ENCODE peak calls at places on chromosomes 7 and 10, in eight cellular contexts. V is aorta, T is OCI-LY7, U is heart left ventricle, H is caudate nucleus, I is esophagus muscularis mucosa, B is Peyer's patch, K is mammary epithelial cell. N is an unnamed sample.

GRCh38 chr10:71581376-71581775 is 138.2 kb downstream of the C10orf105 start:
- DNase-seq in V (no peak), T (no peak), U (no peak), H (no peak), I (no peak), B (no peak), K (no peak), N (no peak)

GRCh38 chr7:139748373-139748765 is 29.4 kb downstream of the HIPK2 start:
- DNase-seq in V (no peak), T (no peak), U (no peak), H (no peak), I (no peak), B (no peak), K (no peak), N (no peak)

GRCh38 chr7:49400891-49401550 is 372.4 kb upstream of the VWC2 start:
- DNase-seq in V (no peak), T (no peak), U (no peak), H (no peak), I (no peak), B (no peak), K (peak), N (no peak)

GRCh38 chr7:47757946-47758371 is 176.0 kb upstream of the TNS3 start:
- DNase-seq in V (peak), T (no peak), U (peak), H (no peak), I (no peak), B (peak), K (peak), N (no peak)

GRCh38 chr7:82506702-82507101 is 63.1 kb upstream of the CACNA2D1 start:
- DNase-seq in V (peak), T (no peak), U (peak), H (no peak), I (no peak), B (no peak), K (peak), N (peak)

GRCh38 chr10:70054902-70055301 is 2.3 kb downstream of the MACROH2A2 start:
- DNase-seq in V (no peak), T (no peak), U (no peak), H (no peak), I (no peak), B (no peak), K (no peak), N (no peak)

GRCh38 chr7:134818568-134819345 is 39.3 kb downstream of the CALD1 start:
- DNase-seq in V (no peak), T (no peak), U (no peak), H (no peak), I (no peak), B (no peak), K (no peak), N (no peak)

GRCh38 chr7:7812112-7812511 is 93.7 kb upstream of the RPA3 start:
- DNase-seq in V (no peak), T (no peak), U (no peak), H (no peak), I (no peak), B (no peak), K (no peak), N (no peak)

GRCh38 chr10:79446451-79447020 is 1.1 kb upstream of the ZCCHC24 start:
- DNase-seq in V (peak), T (no peak), U (peak), H (no peak), I (no peak), B (peak), K (no peak), N (no peak)

GRCh38 chr7:44978511-44979366 is at the start of gene MYO1G:
- DNase-seq in V (peak), T (peak), U (peak), H (no peak), I (no peak), B (peak), K (no peak), N (no peak)

GRCh38 chr10:23525406-23525805 is 86.5 kb downstream of the OTUD1 start:
- DNase-seq in V (no peak), T (peak), U (peak), H (no peak), I (no peak), B (peak), K (peak), N (no peak)

GRCh38 chr7:122136639-122137253 is 7.3 kb downstream of the AASS start:
- DNase-seq in V (no peak), T (no peak), U (no peak), H (no peak), I (no peak), B (no peak), K (peak), N (no peak)

GRCh38 chr7:6652446-6653011 is 15.4 kb downstream of the ZNF316 start:
- DNase-seq in V (peak), T (no peak), U (no peak), H (no peak), I (no peak), B (peak), K (no peak), N (no peak)

GRCh38 chr10:122567056-122567660 is 6.6 kb downstream of the DMBT1 start:
- DNase-seq in V (no peak), T (peak), U (no peak), H (no peak), I (no peak), B (peak), K (peak), N (no peak)

GRCh38 chr10:64537112-64537511 is 1015.9 kb downstream of the REEP3 start:
- DNase-seq in V (no peak), T (no peak), U (no peak), H (no peak), I (no peak), B (no peak), K (no peak), N (no peak)

GRCh38 chr10:22712959-22713852 is 1.2 kb downstream of the PIP4K2A start:
- DNase-seq in V (peak), T (peak), U (peak), H (no peak), I (no peak), B (peak), K (peak), N (no peak)

GRCh38 chr10:70132098-70133029 is at the start of gene AIFM2:
- DNase-seq in V (peak), T (no peak), U (peak), H (no peak), I (no peak), B (peak), K (peak), N (no peak)

GRCh38 chr7:112214887-112215286 is 8.4 kb downstream of the ZNF277 start:
- DNase-seq in V (no peak), T (no peak), U (no peak), H (no peak), I (no peak), B (no peak), K (no peak), N (no peak)

GRCh38 chr7:112212516-112213036 is 6.1 kb downstream of the ZNF277 start:
- DNase-seq in V (no peak), T (no peak), U (no peak), H (no peak), I (no peak), B (no peak), K (no peak), N (no peak)

GRCh38 chr7:112214268-112214667 is 7.8 kb downstream of the ZNF277 start:
- DNase-seq in V (no peak), T (no peak), U (no peak), H (no peak), I (no peak), B (no peak), K (no peak), N (no peak)

GRCh38 chr7:112213735-112214134 is 7.2 kb downstream of the ZNF277 start:
- DNase-seq in V (no peak), T (no peak), U (no peak), H (no peak), I (no peak), B (no peak), K (no peak), N (no peak)

DNA sequence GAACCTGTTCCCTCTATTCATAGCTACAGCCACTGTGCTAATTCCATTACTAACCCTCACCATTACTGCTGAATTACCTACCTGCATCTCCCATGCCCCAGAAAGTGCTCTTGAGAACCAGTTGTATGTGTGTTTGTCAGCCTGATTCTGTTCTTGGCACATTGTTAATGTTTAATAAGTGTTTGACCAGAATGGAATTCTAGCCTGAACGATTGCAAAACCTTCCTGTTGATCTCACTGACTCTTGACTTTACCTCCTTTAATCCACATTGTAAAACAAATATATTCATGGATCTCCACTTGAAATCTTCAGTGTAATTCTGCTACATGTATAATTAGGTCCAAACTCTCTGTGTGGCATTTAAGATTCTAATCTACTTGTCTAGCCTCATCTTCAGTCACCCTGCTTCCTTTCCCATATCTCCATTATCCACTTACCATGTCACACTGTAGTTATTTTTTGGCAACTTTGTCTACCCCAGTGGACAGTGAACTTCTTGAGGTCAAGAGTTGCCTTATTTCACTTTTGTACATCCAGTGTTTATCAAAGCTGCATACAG is 4.9 kb downstream of the ZNF277 start:
- DNase-seq in V (no peak), T (no peak), U (no peak), H (no peak), I (no peak), B (no peak), K (no peak), N (no peak)
- H3K27ac ChIP-seq in V (no peak), T (no peak), U (peak), H (no peak), I (no peak), B (no peak), K (no peak), N (no peak)

DNA sequence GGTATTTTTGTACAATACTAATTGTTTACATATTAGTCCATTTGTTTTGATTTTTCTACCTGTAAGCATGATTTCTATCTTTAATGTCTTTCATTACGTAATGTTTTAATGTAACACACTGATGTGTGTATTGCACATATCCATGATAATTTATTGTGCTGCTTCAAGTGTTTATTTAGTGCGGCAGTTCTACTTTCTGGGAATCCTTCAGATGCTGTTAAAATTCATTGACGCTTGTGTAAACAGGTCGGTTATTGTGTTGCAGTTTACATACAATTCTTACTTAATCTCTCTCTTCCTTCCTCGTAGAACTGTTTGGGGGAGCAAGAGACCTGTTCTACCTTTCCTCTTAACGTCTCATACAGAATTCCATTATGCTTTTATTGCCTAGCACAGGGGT is 6.9 kb downstream of the TMEM60 start:
- DNase-seq in V (no peak), T (no peak), U (no peak), H (no peak), I (no peak), B (no peak), K (no peak), N (no peak)
- H3K27ac ChIP-seq in V (no peak), T (no peak), U (no peak), H (no peak), I (no peak), B (no peak), K (no peak), N (peak)

DNA sequence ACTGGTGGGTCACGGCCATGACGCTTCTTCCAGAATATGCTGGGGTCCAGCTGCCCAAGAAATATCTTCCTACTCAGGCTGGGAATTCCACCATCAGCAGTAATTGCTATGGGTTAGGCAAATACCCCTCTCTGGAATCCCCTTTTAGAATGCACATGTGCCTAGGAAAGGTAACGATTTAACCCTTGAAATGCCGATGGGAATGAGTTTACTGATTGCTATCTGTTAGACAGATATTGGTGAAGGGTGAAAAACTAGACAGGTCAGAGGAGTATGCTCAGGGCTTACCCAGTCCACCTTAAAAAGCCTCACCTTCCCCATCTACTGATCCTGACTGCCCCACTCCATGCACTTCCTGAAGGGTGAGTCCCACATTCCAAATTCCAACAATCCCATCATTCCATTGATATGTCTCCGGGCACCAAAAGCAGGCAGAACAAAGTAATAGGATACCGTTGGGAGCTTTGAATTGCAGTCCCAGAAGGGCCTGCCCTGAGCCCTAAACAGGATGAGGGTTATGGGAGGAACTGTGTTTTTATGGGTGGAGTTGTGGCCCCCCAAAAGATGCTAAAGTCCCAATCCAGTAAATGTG is 59.3 kb downstream of the DLG5 start:
- DNase-seq in V (no peak), T (no peak), U (no peak), H (no peak), I (no peak), B (no peak), K (no peak), N (no peak)
- H3K27ac ChIP-seq in V (no peak), T (no peak), U (no peak), H (no peak), I (peak), B (no peak), K (no peak), N (no peak)

DNA sequence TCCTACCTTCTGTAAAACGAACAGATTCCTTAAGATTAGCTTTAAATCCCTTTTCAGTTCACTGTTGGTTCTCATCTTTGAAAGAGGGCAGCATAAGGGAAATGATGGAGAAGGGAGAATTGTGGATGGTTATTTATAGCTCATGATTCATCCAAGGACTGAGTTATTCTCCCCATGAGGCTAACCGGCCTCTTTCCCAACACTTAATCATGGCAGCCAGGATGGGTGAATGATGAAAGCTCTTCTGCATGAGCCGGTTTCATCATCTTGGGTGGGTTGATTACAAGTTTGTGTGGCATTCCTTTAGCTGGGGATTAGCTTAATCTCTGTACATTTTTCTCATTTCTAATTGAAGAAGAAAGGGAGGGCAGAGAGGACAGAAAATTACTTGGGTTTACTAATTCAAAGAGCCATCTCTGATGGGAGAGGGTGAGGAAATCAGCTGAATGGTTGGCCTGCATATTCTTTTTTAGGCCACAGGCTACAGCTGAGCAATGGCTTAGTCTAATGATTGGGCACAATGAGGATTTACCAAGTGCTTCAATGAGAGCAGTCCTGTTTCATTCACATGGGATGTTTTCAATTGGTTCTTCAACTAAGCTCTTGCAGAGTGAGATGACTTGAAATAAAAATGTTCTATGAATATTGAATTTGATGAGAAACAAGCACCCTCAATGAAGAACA is 250.0 kb downstream of the BMPER start:
- DNase-seq in V (no peak), T (no peak), U (no peak), H (no peak), I (no peak), B (no peak), K (peak), N (peak)
- H3K27ac ChIP-seq in V (no peak), T (no peak), U (no peak), H (no peak), I (peak), B (no peak), K (no peak), N (peak)

GRCh38 chr7:1566687-1567081 is 3.1 kb downstream of the PSMG3 start:
- DNase-seq in V (no peak), T (no peak), U (no peak), H (no peak), I (no peak), B (peak), K (no peak), N (no peak)

GRCh38 chr7:1569016-1569415 is 816 bp downstream of the PSMG3 start:
- DNase-seq in V (no peak), T (no peak), U (no peak), H (no peak), I (no peak), B (no peak), K (peak), N (no peak)

GRCh38 chr7:1569440-1569832 is 396 bp downstream of the PSMG3 start:
- DNase-seq in V (no peak), T (no peak), U (no peak), H (no peak), I (no peak), B (no peak), K (no peak), N (no peak)

GRCh38 chr7:1567893-1568292 is 1.9 kb downstream of the PSMG3 start:
- DNase-seq in V (no peak), T (no peak), U (no peak), H (no peak), I (no peak), B (no peak), K (no peak), N (no peak)

DNA sequence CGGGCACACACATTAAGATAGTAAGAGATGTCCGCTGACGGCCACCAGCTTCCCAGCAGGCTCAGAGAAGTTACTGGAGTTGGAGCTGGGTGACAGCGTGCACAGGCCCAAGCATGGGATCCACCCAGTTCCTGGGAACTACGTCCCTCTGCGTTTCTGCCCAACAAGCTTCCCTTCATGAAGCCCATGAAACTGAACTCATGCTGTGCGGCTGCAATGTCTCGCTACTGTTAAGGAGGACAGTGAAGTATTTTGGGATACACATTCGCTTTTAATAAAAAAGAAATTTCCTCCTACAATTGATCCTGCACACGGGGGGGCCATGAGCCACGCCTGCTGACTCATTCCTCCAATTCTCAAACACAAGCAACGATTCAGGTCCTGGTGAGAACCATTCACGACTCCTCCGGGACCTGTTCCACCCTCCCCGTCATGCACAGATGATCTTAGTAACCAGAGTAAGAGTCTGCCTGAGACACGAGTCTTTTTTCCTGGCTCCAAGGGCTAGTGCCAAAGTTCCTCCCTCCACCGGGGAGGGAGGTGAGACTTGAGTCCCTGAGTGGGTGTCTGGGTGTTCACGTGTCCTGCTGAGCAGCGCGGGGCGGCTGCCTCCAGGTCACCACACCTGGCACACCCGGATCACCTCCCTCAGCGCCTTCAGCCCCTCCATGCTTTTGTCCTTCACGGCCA is 2.6 kb downstream of the PSMG3 start:
- DNase-seq in V (no peak), T (no peak), U (no peak), H (no peak), I (no peak), B (peak), K (no peak), N (no peak)
- H3K27ac ChIP-seq in V (no peak), T (no peak), U (no peak), H (no peak), I (no peak), B (no peak), K (no peak), N (peak)

DNA sequence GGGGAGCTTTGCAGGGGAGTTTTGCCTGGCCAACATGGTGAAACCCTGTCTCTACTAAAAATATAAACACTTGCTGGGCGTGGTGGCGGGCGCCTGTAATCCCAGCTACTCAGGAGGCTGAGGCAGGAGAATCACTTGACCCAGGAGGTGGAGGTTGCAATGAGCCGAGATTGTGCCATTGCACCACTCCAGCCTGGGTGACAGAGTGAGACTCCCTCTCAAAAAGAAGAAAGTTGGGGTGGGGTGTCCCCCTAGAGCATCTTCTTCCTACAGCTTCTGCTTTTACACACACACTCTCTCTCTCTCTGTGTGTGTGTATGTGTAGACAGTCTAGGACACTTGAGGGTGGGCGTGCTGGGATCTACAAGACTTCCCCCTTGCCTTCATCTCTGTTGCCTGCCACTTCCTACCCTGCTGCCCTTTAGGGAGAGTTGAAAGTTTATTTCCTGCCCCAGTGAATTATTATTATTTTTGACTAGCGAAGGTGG is 21.7 kb downstream of the PLAU start:
- DNase-seq in V (no peak), T (no peak), U (no peak), H (no peak), I (no peak), B (no peak), K (no peak), N (no peak)
- H3K27ac ChIP-seq in V (no peak), T (no peak), U (no peak), H (no peak), I (no peak), B (no peak), K (peak), N (peak)

DNA sequence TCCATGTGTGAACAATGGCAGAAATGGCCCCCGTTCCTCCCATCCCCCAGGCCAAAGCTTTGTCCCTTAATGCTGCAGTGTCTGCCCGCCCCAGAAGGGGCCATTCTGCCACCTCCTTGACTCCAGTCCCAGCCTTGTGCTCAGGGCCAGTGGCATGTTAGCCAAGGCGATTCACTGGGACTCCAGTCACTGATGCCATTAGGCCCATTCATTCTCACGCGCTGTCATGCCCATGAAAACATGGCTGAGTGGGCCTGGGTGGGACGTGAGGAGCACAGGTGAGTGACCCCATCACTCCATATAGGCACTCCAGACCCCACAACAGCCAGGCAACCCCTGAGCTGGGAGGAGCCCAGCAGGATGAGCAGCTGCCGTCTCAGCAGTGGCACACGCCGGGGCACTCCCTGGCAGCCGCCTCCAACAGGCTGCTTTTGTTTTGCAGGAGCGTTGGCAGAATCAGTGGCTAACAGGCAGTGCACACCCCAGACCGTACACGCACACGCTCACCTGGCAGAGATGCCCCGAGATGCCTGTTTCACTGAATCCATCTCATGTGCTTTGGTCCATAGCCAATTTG is 79.5 kb downstream of the TCERG1L start:
- DNase-seq in V (no peak), T (no peak), U (no peak), H (no peak), I (no peak), B (no peak), K (no peak), N (no peak)
- H3K27ac ChIP-seq in V (no peak), T (no peak), U (no peak), H (no peak), I (no peak), B (no peak), K (no peak), N (no peak)

N was measured in epithelial cell of prostate.